ENCODE peak calls at places on chromosomes 2 and 18, in seven cellular contexts. M, S, Y, R, U, I and B are unnamed samples.

GRCh38 chr2:207807516-207807915 is 37.8 kb upstream of the FZD5 start:
- DNase-seq in S (no peak), Y (no peak), I (no peak), U (no peak), M (no peak), R (no peak), B (no peak)

GRCh38 chr18:79947054-79947755 is 4.2 kb downstream of the SLC66A2 start:
- DNase-seq in M (no peak), Y (no peak), I (peak; percentile 21), U (peak; percentile 49), R (no peak), S (no peak), B (no peak)

GRCh38 chr2:133568172-133568571 is at the start of gene NCKAP5:
- DNase-seq in R (peak; percentile 43), M (peak; percentile 42), I (peak; percentile 49), Y (no peak), S (no peak), U (no peak), B (peak; percentile 24)

GRCh38 chr2:100257939-100258338 is 64.4 kb downstream of the LONRF2 start:
- DNase-seq in M (no peak), S (no peak), I (no peak), Y (no peak), U (no peak), R (no peak), B (no peak)

GRCh38 chr2:216388046-216388884 is 16.0 kb upstream of the MARCHF4 start:
- DNase-seq in M (no peak), S (no peak), R (no peak), Y (no peak), I (no peak), U (no peak), B (no peak)

GRCh38 chr2:45774688-45775244 is 123.3 kb downstream of the PRKCE start:
- DNase-seq in I (no peak), M (peak; percentile 20), R (no peak), Y (no peak), S (no peak), U (no peak), B (no peak)

GRCh38 chr2:237691200-237691907 is 64.0 kb downstream of the LRRFIP1 start:
- DNase-seq in S (no peak), R (no peak), Y (no peak), I (no peak), M (peak; percentile 38), U (no peak), B (no peak)

GRCh38 chr18:22489694-22490093 is 72.0 kb upstream of the CTAGE1 start:
- DNase-seq in U (no peak), Y (no peak), S (no peak), M (peak; percentile 48), R (no peak), I (no peak), B (no peak)

GRCh38 chr2:98959759-98960507 is 23.9 kb upstream of the CRACDL start:
- DNase-seq in M (no peak), Y (no peak), U (no peak), R (no peak), I (no peak), S (no peak), B (no peak)

GRCh38 chr18:63567276-63567675 is 19.9 kb upstream of the SERPINB13 start:
- DNase-seq in S (no peak), R (no peak), Y (no peak), I (no peak), M (no peak), U (no peak), B (no peak)

GRCh38 chr2:19409001-19409400 is 50.6 kb upstream of the OSR1 start:
- DNase-seq in I (no peak), U (no peak), M (no peak), Y (no peak), S (no peak), R (no peak), B (no peak)

GRCh38 chr2:152814475-152815030 is 96.1 kb downstream of the ARL6IP6 start:
- DNase-seq in M (no peak), Y (no peak), U (no peak), I (no peak), S (no peak), R (no peak), B (no peak)

GRCh38 chr2:17573085-17573805 is 32.7 kb downstream of the VSNL1 start:
- DNase-seq in S (no peak), U (no peak), R (no peak), M (no peak), I (no peak), Y (no peak), B (no peak)

GRCh38 chr2:85924522-85924921 is 35.7 kb upstream of the ST3GAL5 start:
- DNase-seq in R (no peak), M (peak; percentile 43), U (no peak), Y (no peak), S (no peak), I (no peak), B (peak; percentile 53)

GRCh38 chr2:1613731-1614354 is 130.5 kb downstream of the PXDN start:
- DNase-seq in M (no peak), I (no peak), S (no peak), Y (no peak), R (no peak), U (no peak), B (no peak)

GRCh38 chr18:36304723-36305122 is 7.2 kb downstream of the FHOD3 start:
- DNase-seq in S (no peak), Y (no peak), R (no peak), U (no peak), M (no peak), I (no peak), B (no peak)

GRCh38 chr2:133674433-133675331 is 106.4 kb upstream of the NCKAP5 start:
- DNase-seq in Y (peak; percentile 7), I (peak; percentile 74), M (peak; percentile 43), R (peak; percentile 80), S (no peak), U (no peak), B (peak; percentile 78)

GRCh38 chr2:137190411-137191190 is 425.3 kb downstream of the THSD7B start:
- DNase-seq in R (no peak), S (no peak), U (no peak), M (no peak), Y (no peak), I (no peak), B (no peak)

GRCh38 chr2:172427256-172427989 is at the start of gene ITGA6:
- DNase-seq in M (peak; percentile 84), R (no peak), Y (no peak), I (peak; percentile 91), S (no peak), U (no peak), B (no peak)
- TF ChIP-seq CTCF in M (no peak), R (peak; percentile 23), Y (peak; percentile 12), I (no peak), S (peak; percentile 17), U (no peak), B (peak; percentile 15)

DNA sequence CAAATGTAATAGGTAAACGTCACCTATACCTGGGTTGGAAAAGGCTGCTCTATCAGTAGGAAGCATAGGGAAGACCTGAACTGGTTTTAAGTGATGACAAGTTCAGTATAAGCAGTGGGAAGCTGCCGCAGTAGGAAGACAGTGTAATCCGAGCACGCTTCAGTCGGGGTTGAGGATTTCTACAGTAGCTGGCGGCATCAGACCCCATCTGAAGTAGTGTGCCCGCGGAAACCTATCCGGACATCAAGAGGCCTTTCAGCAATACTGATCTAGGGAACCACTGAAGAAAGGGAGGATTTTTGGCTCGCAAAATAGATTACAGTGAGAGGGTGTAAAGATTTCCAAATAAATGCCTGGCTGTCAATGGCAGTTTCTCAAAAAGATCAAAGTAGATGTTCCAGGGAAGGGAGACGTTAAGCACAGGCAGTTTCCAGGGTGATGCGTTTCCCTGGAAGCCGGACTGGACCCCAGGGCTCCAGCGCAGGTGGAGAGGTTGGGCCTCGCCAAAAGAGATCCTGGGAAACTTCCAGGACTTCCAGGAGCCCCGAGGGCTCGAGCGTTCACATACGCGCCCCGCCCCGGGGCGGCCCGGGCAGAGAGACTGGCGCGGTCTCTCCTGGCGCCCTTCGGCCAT is 5.3 kb downstream of the LOXL3 start:
- DNase-seq in U (peak; percentile 66), S (no peak), Y (no peak), I (no peak), M (no peak), R (no peak), B (no peak)
- H3K4me3 ChIP-seq in U (peak overlapping the region; percentile 76), S (peak overlapping the region; percentile 80), Y (peak overlapping the region; percentile 58), I (peak overlapping the region; percentile 63), M (peak overlapping the region; percentile 78), R (peak overlapping the region; percentile 60), B (peak overlapping the region; percentile 44)

GRCh38 chr2:127605691-127606277 is 40.2 kb upstream of the GPR17 start:
- DNase-seq in U (peak; percentile 46), M (no peak), R (no peak), Y (no peak), S (no peak), I (peak; percentile 4), B (no peak)

GRCh38 chr2:127608061-127609011 is 37.6 kb upstream of the GPR17 start:
- DNase-seq in I (peak; percentile 18), Y (no peak), S (no peak), R (no peak), U (peak; percentile 65), M (no peak), B (no peak)

GRCh38 chr2:127609031-127609751 is 36.8 kb upstream of the GPR17 start:
- DNase-seq in R (no peak), Y (no peak), I (peak; percentile 11), M (no peak), U (peak; percentile 53), S (no peak), B (no peak)

GRCh38 chr2:127606594-127607398 is 39.2 kb upstream of the GPR17 start:
- DNase-seq in R (no peak), I (peak; percentile 14), M (no peak), Y (no peak), U (peak; percentile 47), S (no peak), B (no peak)

GRCh38 chr2:127607399-127607908 is 38.5 kb upstream of the GPR17 start:
- DNase-seq in U (peak; percentile 41), I (peak; percentile 7), M (no peak), Y (no peak), R (no peak), S (no peak), B (no peak)
- TF ChIP-seq CTCF in U (no peak), I (no peak), M (no peak), Y (no peak), R (no peak), S (no peak), B (no peak)

GRCh38 chr18:48027401-48027931 is 97.0 kb upstream of the SMAD2 start:
- DNase-seq in S (no peak), Y (no peak), U (no peak), I (no peak), R (no peak), M (no peak), B (no peak)
- H3K4me3 ChIP-seq in S (no peak overlapping the region), Y (no peak overlapping the region), U (no peak overlapping the region), I (no peak overlapping the region), R (no peak overlapping the region), M (no peak overlapping the region), B (no peak overlapping the region)